ENCODE peak calls at places on chromosomes 7 and 10, in four cellular contexts. T is H1, V is K562, U is GM12878. X is an unnamed sample.

GRCh38 chr7:86846494-86847190 is 202.9 kb downstream of the GRM3 start:
- DNase-seq in V (no peak), T (no peak), U (no peak), X (peak)

GRCh38 chr10:112728118-112728963 is 221.7 kb upstream of the TCF7L2 start:
- DNase-seq in V (no peak), T (no peak), U (no peak), X (peak)

GRCh38 chr10:19638173-19638872 is 177.9 kb upstream of the PLXDC2 start:
- DNase-seq in T (no peak), V (no peak), U (no peak), X (peak)

GRCh38 chr10:79502561-79503309 is 9.6 kb upstream of the EIF5AL1 start:
- DNase-seq in U (no peak), T (peak), V (peak), X (peak)

GRCh38 chr7:134706468-134706867 is 59.8 kb downstream of the BPGM start:
- DNase-seq in T (no peak), V (no peak), U (no peak), X (no peak)

GRCh38 chr7:156523447-156524048 is 117.0 kb upstream of the RNF32 start:
- DNase-seq in V (no peak), T (no peak), U (no peak), X (no peak)

GRCh38 chr7:130432886-130433285 is 7.9 kb downstream of the CEP41 start:
- DNase-seq in V (no peak), U (no peak), T (no peak), X (no peak)

GRCh38 chr7:105012503-105013282 is 1.3 kb upstream of the KMT2E start:
- DNase-seq in T (peak), U (peak), V (peak), X (peak)

GRCh38 chr10:100174699-100175677 is 10.8 kb downstream of the ERLIN1 start:
- DNase-seq in U (peak), T (no peak), V (no peak), X (no peak)

GRCh38 chr7:38453826-38454225 is 177.3 kb downstream of the AMPH start:
- DNase-seq in V (no peak), T (no peak), U (no peak), X (no peak)

GRCh38 chr10:112827091-112827490 is 123.0 kb upstream of the TCF7L2 start:
- DNase-seq in U (no peak), V (no peak), T (no peak), X (no peak)

GRCh38 chr7:137439829-137440433 is 96.4 kb upstream of the PTN start:
- DNase-seq in T (no peak), V (no peak), U (no peak), X (no peak)

GRCh38 chr10:42952358-42952757 is 124.5 kb upstream of the RET start:
- DNase-seq in U (no peak), T (peak), V (no peak), X (peak)

GRCh38 chr10:43854042-43854441 is 205.4 kb upstream of the ZNF32 start:
- DNase-seq in T (no peak), V (no peak), U (no peak), X (peak)

GRCh38 chr10:10222288-10222945 is 795.3 kb upstream of the CELF2 start:
- DNase-seq in V (no peak), T (no peak), U (no peak), X (no peak)

GRCh38 chr7:51060536-51060935 is 256.1 kb downstream of the COBL start:
- DNase-seq in U (no peak), V (no peak), T (no peak), X (no peak)

GRCh38 chr7:8178353-8178752 is 83.6 kb downstream of the ICA1 start:
- DNase-seq in V (no peak), U (no peak), T (no peak), X (no peak)

GRCh38 chr7:151012921-151013347 is 11.4 kb downstream of the ATG9B start:
- DNase-seq in V (peak), U (no peak), T (no peak), X (peak)

GRCh38 chr10:22641743-22642142 is 72.6 kb downstream of the PIP4K2A start:
- DNase-seq in V (no peak), T (no peak), U (no peak), X (no peak)

GRCh38 chr7:34672430-34672829 is 14.4 kb downstream of the NPSR1 start:
- DNase-seq in T (no peak), U (no peak), V (no peak), X (no peak)

GRCh38 chr7:117470777-117471176 is 9.0 kb upstream of the CFTR start:
- DNase-seq in T (no peak), U (peak), V (no peak), X (no peak)

GRCh38 chr7:142338633-142339501 is 81.0 kb upstream of the PRSS58 start:
- DNase-seq in U (no peak), V (no peak), T (peak), X (no peak)

GRCh38 chr7:30028749-30029635 is 780 bp downstream of the PLEKHA8 start:
- DNase-seq in T (no peak), V (peak), U (no peak), X (peak)

GRCh38 chr10:125073996-125074395 is 86.4 kb downstream of the CTBP2 start:
- DNase-seq in V (no peak), U (no peak), T (no peak), X (no peak)
- H3K27ac ChIP-seq in V (no peak), U (no peak), T (no peak), X (no peak)

DNA sequence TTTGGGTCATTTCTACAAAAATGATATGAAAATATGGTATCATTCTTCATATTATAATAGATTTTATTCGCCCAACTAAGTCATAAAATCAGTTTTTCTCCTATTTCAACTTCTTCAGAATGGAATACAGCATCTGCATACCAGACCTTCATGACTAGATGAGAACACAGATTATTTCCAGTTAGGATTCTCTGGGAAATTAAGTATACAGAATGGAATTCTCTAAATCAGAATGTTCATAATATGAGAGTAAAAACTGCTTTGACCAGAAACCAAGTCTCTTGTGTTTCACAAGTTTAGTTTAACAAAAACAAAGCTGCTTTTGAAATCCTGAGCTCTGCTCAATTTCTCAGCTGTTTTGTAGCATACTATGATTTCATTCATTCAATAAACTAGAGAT is 160.3 kb upstream of the SEMA3A start:
- DNase-seq in V (no peak), T (no peak), U (no peak), X (no peak)
- TF ChIP-seq CREB1 in V (no peak), T (no peak), U (no peak), X (no peak)

GRCh38 chr7:94366827-94367226 is 27.9 kb upstream of the COL1A2 start:
- DNase-seq in U (no peak), V (no peak), T (no peak), X (no peak)

GRCh38 chr7:94366163-94366562 is 28.5 kb upstream of the COL1A2 start:
- DNase-seq in T (no peak), V (no peak), U (no peak), X (no peak)

GRCh38 chr7:94364816-94365215 is 29.9 kb upstream of the COL1A2 start:
- DNase-seq in V (no peak), U (no peak), T (no peak), X (no peak)

GRCh38 chr7:94368371-94368791 is 26.3 kb upstream of the COL1A2 start:
- DNase-seq in U (no peak), T (no peak), V (no peak), X (no peak)

GRCh38 chr7:94367940-94368339 is 26.8 kb upstream of the COL1A2 start:
- DNase-seq in U (no peak), V (no peak), T (no peak), X (no peak)
- TF ChIP-seq HDAC6 in U (no peak), V (no peak), T (no peak), X (no peak)

GRCh38 chr10:24618401-24618800 is 105.3 kb downstream of the ARHGAP21 start:
- DNase-seq in T (no peak), V (no peak), U (no peak), X (no peak)

GRCh38 chr10:24625778-24626177 is 97.9 kb downstream of the ARHGAP21 start:
- DNase-seq in U (no peak), T (no peak), V (no peak), X (no peak)

GRCh38 chr10:24617771-24618396 is 105.8 kb downstream of the ARHGAP21 start:
- DNase-seq in T (peak), U (no peak), V (peak), X (peak)

DNA sequence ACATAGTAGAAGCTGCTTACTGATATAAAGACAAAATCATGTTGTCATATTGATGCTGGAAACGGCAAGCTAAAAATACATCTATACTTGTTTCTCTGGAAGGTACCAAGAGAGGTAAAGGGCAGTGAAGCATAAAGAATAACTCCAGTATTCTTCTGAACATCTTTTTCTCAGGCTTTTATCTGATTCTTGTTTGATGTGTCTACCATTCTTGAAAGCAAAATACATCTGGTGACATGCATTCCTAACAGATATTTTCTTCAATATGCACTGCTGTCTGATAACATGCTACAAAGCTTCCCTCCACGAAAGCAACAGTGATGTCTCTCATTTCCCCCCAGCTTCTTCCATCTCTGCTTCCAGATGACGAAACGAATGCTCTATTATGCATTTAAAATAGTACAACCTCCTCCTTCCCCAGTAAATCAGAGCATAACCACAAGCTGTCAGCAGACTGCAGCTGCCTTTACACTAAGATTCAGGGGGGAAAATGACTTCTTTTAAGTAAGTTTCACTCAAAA is 100.8 kb downstream of the ARHGAP21 start:
- DNase-seq in V (no peak), T (no peak), U (no peak), X (no peak)
- H3K27ac ChIP-seq in V (no peak), T (no peak), U (no peak), X (no peak)

DNA sequence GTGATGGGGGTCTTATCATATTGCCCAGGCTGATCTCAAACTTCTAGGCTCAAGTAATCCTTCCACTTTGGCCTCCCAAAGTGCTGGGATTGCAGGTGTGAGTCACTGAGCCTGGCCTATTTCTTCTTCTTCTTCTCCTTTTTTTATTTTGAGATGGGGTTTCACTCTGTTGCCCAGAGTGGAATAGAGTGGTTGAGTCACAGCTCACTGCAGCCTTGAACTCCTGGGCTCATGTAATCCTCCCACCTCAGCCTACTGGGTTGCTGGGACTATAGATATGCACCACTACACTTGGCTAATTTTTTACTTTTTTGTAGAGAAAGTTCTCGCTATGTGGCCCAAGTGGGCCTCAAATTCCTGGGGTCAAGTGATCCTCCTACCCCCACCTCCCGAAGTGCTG is 124.3 kb downstream of the SKIDA1 start:
- DNase-seq in U (no peak), V (no peak), T (no peak), X (no peak)
- TF ChIP-seq CREB1 in U (no peak), V (no peak), T (no peak), X (no peak)

DNA sequence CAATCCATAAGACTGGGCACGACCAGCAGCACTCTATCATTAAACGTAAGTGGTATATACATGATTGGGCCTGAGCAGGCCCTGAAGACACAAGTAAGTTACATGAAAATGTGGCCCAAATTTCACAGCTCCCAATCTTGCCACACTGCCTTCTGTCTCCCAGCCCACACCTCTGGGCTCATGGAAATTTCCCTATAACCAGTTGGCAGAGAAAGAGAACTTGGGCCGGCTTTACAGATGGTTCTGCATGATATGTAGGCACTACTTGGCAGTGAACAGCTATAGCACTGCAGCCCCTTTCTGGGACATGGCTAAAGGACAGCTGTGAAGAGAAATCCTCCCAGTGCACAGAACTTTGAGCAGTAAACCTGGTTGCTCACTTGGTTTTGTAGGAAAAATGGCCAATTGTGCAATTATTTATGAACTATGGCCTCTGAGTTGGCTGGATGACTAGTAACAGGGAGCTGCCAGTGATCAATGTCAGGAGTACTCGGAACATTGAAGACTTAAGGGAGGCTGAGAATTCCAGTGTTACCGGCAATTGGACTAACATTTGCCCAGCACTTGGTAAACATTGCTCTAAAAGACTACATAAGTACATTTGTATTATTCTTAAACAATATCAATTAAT is 1006.6 kb upstream of the LRRN3 start:
- DNase-seq in V (no peak), U (no peak), T (no peak), X (no peak)
- TF ChIP-seq HDAC6 in V (no peak), U (no peak), T (no peak), X (no peak)